ENCODE peak calls at places on chromosomes 2 and 18, in eight cellular contexts. S is tibial nerve; F is heart left ventricle; Z is HCT116; U is lower lobe of right lung; J is CD8-positive, alpha-beta memory T cell; A is dorsolateral prefrontal cortex; B is ascending aorta. X is an unnamed sample.

GRCh38 chr2:230910546-230911135 is 14.4 kb downstream of the GPR55 start:
- DNase-seq in U (peak; percentile 9), F (no peak), S (no peak), J (no peak), A (no peak), Z (no peak), B (no peak), X (no peak)

GRCh38 chr18:59918320-59918755 is 18.5 kb downstream of the PMAIP1 start:
- DNase-seq in F (peak; percentile 30), J (no peak), Z (peak; percentile 66), A (no peak), S (no peak), B (no peak), U (peak; percentile 71), X (no peak)

GRCh38 chr2:24917086-24917485 is 3.0 kb downstream of the ADCY3 start:
- DNase-seq in B (no peak), Z (no peak), S (no peak), A (no peak), U (no peak), J (no peak), F (no peak), X (no peak)

GRCh38 chr2:567865-568638 is 109.2 kb downstream of the TMEM18 start:
- DNase-seq in U (no peak), A (no peak), B (no peak), S (peak; percentile 57), Z (no peak), F (no peak), J (no peak), X (no peak)

GRCh38 chr2:223040527-223040926 is 11.5 kb upstream of the KCNE4 start:
- DNase-seq in F (no peak), B (no peak), U (no peak), S (no peak), Z (no peak), J (no peak), A (no peak), X (no peak)

GRCh38 chr2:157413342-157414035 is 30.4 kb downstream of the CYTIP start:
- DNase-seq in Z (no peak), B (no peak), A (no peak), F (no peak), J (no peak), U (no peak), S (no peak), X (peak; percentile 32)

GRCh38 chr2:3659447-3660432 is 1.7 kb downstream of the ALLC start:
- DNase-seq in A (no peak), Z (no peak), U (no peak), J (no peak), F (peak; percentile 55), B (no peak), S (peak; percentile 27), X (no peak)

GRCh38 chr2:155021591-155021990 is 323.1 kb downstream of the KCNJ3 start:
- DNase-seq in A (no peak), J (no peak), F (no peak), B (no peak), S (no peak), Z (no peak), U (no peak), X (no peak)

GRCh38 chr18:24544141-24544498 is 83.7 kb downstream of the HRH4 start:
- DNase-seq in B (no peak), J (no peak), F (no peak), A (no peak), S (peak; percentile 11), U (no peak), Z (peak; percentile 22), X (no peak)

GRCh38 chr2:49686291-49686690 is 532.0 kb upstream of the FSHR start:
- DNase-seq in F (no peak), Z (no peak), J (no peak), A (no peak), U (no peak), S (no peak), B (no peak), X (no peak)

GRCh38 chr2:184031402-184032147 is 566.8 kb upstream of the ZNF804A start:
- DNase-seq in A (no peak), U (no peak), Z (no peak), B (no peak), F (no peak), J (no peak), S (no peak), X (no peak)

GRCh38 chr18:48019557-48019956 is 89.1 kb upstream of the SMAD2 start:
- DNase-seq in F (no peak), B (no peak), A (no peak), Z (no peak), S (no peak), U (no peak), J (no peak), X (no peak)

GRCh38 chr2:55460562-55460961 is 40.9 kb upstream of the CCDC88A start:
- DNase-seq in F (no peak), B (no peak), A (no peak), S (no peak), U (no peak), J (no peak), Z (no peak), X (no peak)

GRCh38 chr18:473687-474265 is 26.7 kb downstream of the COLEC12 start:
- DNase-seq in U (no peak), S (no peak), B (no peak), F (no peak), A (no peak), J (no peak), Z (no peak), X (no peak)

GRCh38 chr18:471701-472100 is 28.8 kb downstream of the COLEC12 start:
- DNase-seq in Z (no peak), F (no peak), B (no peak), S (no peak), J (no peak), U (no peak), A (no peak), X (no peak)

GRCh38 chr18:476368-476767 is 24.1 kb downstream of the COLEC12 start:
- DNase-seq in F (no peak), U (no peak), S (no peak), J (no peak), Z (no peak), A (no peak), B (no peak), X (no peak)

GRCh38 chr18:475202-475624 is 25.3 kb downstream of the COLEC12 start:
- DNase-seq in U (no peak), F (no peak), S (no peak), B (no peak), J (no peak), Z (no peak), A (no peak), X (no peak)

GRCh38 chr18:474416-474815 is 26.1 kb downstream of the COLEC12 start:
- DNase-seq in F (no peak), Z (no peak), B (no peak), S (no peak), J (no peak), A (no peak), U (no peak), X (no peak)
- H3K27ac ChIP-seq in F (no peak overlapping the region), Z (no peak overlapping the region), B (no peak overlapping the region), S (peak overlapping the region; percentile 12), J (no peak overlapping the region), A (no peak overlapping the region), U (peak overlapping the region; percentile 39), X (no peak overlapping the region)

DNA sequence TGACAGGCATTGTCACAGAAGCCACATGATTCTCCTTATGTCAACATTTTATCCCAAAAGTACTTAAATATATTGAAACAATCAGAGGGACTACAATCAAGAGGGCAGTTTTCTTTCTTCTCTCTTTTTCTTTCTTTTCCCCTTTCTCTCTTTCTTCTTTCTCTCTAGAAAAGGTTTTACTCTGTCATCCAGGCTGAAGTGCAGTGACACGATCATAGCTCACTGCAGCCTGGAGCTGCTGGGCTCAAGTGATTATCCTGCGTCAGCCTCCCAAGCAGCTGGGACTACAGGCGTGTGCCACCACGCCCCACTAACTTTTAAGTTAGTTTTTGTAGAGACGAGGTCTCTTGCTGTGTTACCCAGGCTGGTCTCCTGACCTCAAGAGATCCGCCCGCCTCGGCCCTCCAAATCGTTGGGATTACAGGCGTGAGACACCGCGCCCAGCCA is 1.0 kb upstream of the PRKD3 start:
- DNase-seq in B (no peak), J (no peak), S (no peak), Z (no peak), F (no peak), A (no peak), U (no peak), X (no peak)
- H3K4me3 ChIP-seq in B (peak overlapping the region; percentile 86), J (no peak overlapping the region), S (peak overlapping the region; percentile 57), Z (peak overlapping the region; percentile 55), F (peak overlapping the region; percentile 95), A (peak overlapping the region; percentile 60), U (peak overlapping the region; percentile 84), X (peak overlapping the region; percentile 62)

GRCh38 chr2:27856956-27857355 is 33.2 kb downstream of the RBKS start:
- DNase-seq in A (no peak), J (no peak), U (no peak), B (no peak), S (no peak), Z (no peak), F (no peak), X (no peak)

GRCh38 chr2:27856386-27856785 is 33.8 kb downstream of the RBKS start:
- DNase-seq in U (no peak), A (no peak), Z (no peak), B (no peak), F (no peak), J (no peak), S (no peak), X (no peak)

GRCh38 chr2:27854224-27854623 is 36.0 kb downstream of the RBKS start:
- DNase-seq in U (no peak), F (no peak), A (no peak), B (no peak), J (no peak), S (no peak), Z (no peak), X (no peak)

GRCh38 chr2:27857417-27858172 is 32.6 kb downstream of the RBKS start:
- DNase-seq in S (no peak), Z (no peak), F (no peak), B (no peak), U (no peak), A (no peak), J (no peak), X (no peak)

GRCh38 chr2:27855476-27855875 is 34.7 kb downstream of the RBKS start:
- DNase-seq in U (no peak), F (no peak), B (no peak), A (no peak), S (no peak), J (no peak), Z (no peak), X (no peak)
- H3K27ac ChIP-seq in U (no peak overlapping the region), F (no peak overlapping the region), B (no peak overlapping the region), A (no peak overlapping the region), S (no peak overlapping the region), J (no peak overlapping the region), Z (no peak overlapping the region), X (no peak overlapping the region)

GRCh38 chr18:8807502-8807833 is 102.1 kb downstream of the MTCL1 start:
- DNase-seq in J (no peak), Z (no peak), F (no peak), U (no peak), S (no peak), A (no peak), B (no peak), X (no peak)

GRCh38 chr18:8806798-8807501 is 101.6 kb downstream of the MTCL1 start:
- DNase-seq in A (no peak), F (no peak), J (no peak), S (no peak), B (no peak), Z (no peak), U (no peak), X (no peak)

GRCh38 chr18:8803957-8804356 is 98.6 kb downstream of the MTCL1 start:
- DNase-seq in J (no peak), F (no peak), B (no peak), Z (no peak), A (no peak), U (no peak), S (no peak), X (no peak)

GRCh38 chr18:8806105-8806797 is 100.9 kb downstream of the MTCL1 start:
- DNase-seq in B (no peak), Z (no peak), A (no peak), S (no peak), U (no peak), J (no peak), F (no peak), X (no peak)

GRCh38 chr18:8805552-8805951 is 100.2 kb downstream of the MTCL1 start:
- DNase-seq in B (no peak), U (no peak), A (no peak), J (no peak), Z (no peak), S (no peak), F (no peak), X (no peak)
- H3K4me3 ChIP-seq in B (no peak overlapping the region), U (no peak overlapping the region), A (no peak overlapping the region), J (no peak overlapping the region), Z (no peak overlapping the region), S (no peak overlapping the region), F (no peak overlapping the region), X (no peak overlapping the region)

X was measured in effector memory CD4-positive, alpha-beta T cell.